ENCODE peak calls at places on chromosomes 2 and 18, in ten cellular contexts. Y is NCI-H2081; A is NCI-H446 treated with DMSO at 0.1 percent for 48 hours; C is body of pancreas; B is stimulated activated CD4-positive, alpha-beta T cell treated with anti-CD3 and anti-CD28 coated beads, Interleukin-1b, Interleukin-23, amount 100 ng/mL, for 48 hours; J is Right ventricle myocardium superior; L is activated CD4-positive, alpha-beta T cell treated with anti-CD3 and anti-CD28 coated beads for 4 hours; W is fibroblast of villous mesenchyme; F is NCI-H460; H is AG09309. R is an unnamed sample.

GRCh38 chr2:15313657-15314056 is 247.5 kb downstream of the NBAS start:
- DNase-seq in Y (no peak), A (no peak), C (no peak), B (no peak), J (no peak), L (no peak), W (peak), F (no peak), H (no peak), R (no peak)

GRCh38 chr2:176419591-176420071 is 150.4 kb downstream of the MTX2 start:
- DNase-seq in Y (no peak), A (no peak), C (no peak), B (no peak), J (no peak), L (no peak), W (peak), F (no peak), H (peak), R (no peak)

GRCh38 chr2:134109246-134109645 is 144.6 kb upstream of the MGAT5 start:
- DNase-seq in Y (no peak), A (no peak), C (no peak), B (no peak), J (no peak), L (no peak), W (no peak), F (no peak), H (no peak), R (no peak)

GRCh38 chr2:45207105-45207504 is 197.9 kb upstream of the SIX2 start:
- DNase-seq in Y (no peak), A (no peak), C (no peak), B (no peak), J (no peak), L (no peak), W (no peak), F (no peak), H (no peak), R (no peak)

GRCh38 chr2:241461693-241462677 is 46.4 kb downstream of the STK25 start:
- DNase-seq in Y (no peak), A (no peak), C (peak), B (no peak), J (no peak), L (no peak), W (no peak), F (no peak), H (no peak), R (no peak)

GRCh38 chr2:72925328-72925943 is 8.1 kb downstream of the EMX1 start:
- DNase-seq in Y (no peak), A (no peak), C (peak), B (no peak), J (no peak), L (no peak), W (no peak), F (no peak), H (no peak), R (peak)

GRCh38 chr2:152585830-152586484 is 131.3 kb downstream of the PRPF40A start:
- DNase-seq in Y (no peak), A (peak), C (no peak), B (no peak), J (no peak), L (no peak), W (peak), F (no peak), H (peak), R (no peak)

GRCh38 chr18:3836483-3836882 is 386.5 kb downstream of the TGIF1 start:
- DNase-seq in Y (no peak), A (no peak), C (no peak), B (no peak), J (no peak), L (no peak), W (no peak), F (no peak), H (no peak), R (no peak)

GRCh38 chr2:53913721-53914120 is 54.0 kb upstream of the GPR75 start:
- DNase-seq in Y (no peak), A (no peak), C (no peak), B (peak), J (no peak), L (no peak), W (peak), F (no peak), H (peak), R (no peak)

GRCh38 chr18:5958822-5959221 is 63.5 kb upstream of the TMEM200C start:
- DNase-seq in Y (no peak), A (no peak), C (no peak), B (no peak), J (no peak), L (no peak), W (no peak), F (no peak), H (no peak), R (no peak)

GRCh38 chr2:38610851-38611801 is 8.4 kb upstream of the HNRNPLL start:
- DNase-seq in Y (no peak), A (no peak), C (no peak), B (peak), J (no peak), L (no peak), W (peak), F (no peak), H (no peak), R (no peak)

GRCh38 chr2:78293768-78294167 is 731.7 kb upstream of the REG3G start:
- DNase-seq in Y (no peak), A (no peak), C (no peak), B (no peak), J (no peak), L (no peak), W (no peak), F (no peak), H (no peak), R (no peak)

GRCh38 chr2:105100064-105100840 is 62.4 kb downstream of the MRPS9 start:
- DNase-seq in Y (no peak), A (no peak), C (no peak), B (no peak), J (no peak), L (no peak), W (no peak), F (no peak), H (no peak), R (no peak)

GRCh38 chr2:239858179-239858578 is 167.0 kb downstream of the NDUFA10 start:
- DNase-seq in Y (no peak), A (no peak), C (no peak), B (no peak), J (no peak), L (no peak), W (no peak), F (no peak), H (no peak), R (peak)

GRCh38 chr2:158967114-158967730 is 1.2 kb upstream of the TANC1 start:
- DNase-seq in Y (no peak), A (peak), C (peak), B (no peak), J (no peak), L (no peak), W (peak), F (no peak), H (no peak), R (no peak)

GRCh38 chr2:37671013-37671815 is at the start of gene CDC42EP3:
- DNase-seq in Y (peak), A (peak), C (peak), B (peak), J (peak), L (peak), W (no peak), F (peak), H (no peak), R (peak)

GRCh38 chr2:190359896-190360376 is 16.5 kb downstream of the INPP1 start:
- DNase-seq in Y (peak), A (peak), C (peak), B (peak), J (peak), L (peak), W (peak), F (no peak), H (no peak), R (peak)

GRCh38 chr18:61948196-61948800 is 55.5 kb upstream of the RNF152 start:
- DNase-seq in Y (no peak), A (no peak), C (no peak), B (no peak), J (no peak), L (no peak), W (peak), F (no peak), H (no peak), R (no peak)

R was measured in endodermal cell.